ENCODE peak calls at places on chromosomes 4 and X, in seven cellular contexts. Z is fibroblast of mammary gland; J is HT1080; B is effector CD4-positive, alpha-beta T cell; D is sigmoid colon; U is OCI-LY7; Q is NCI-H524. E is an unnamed sample.
A peak's percentile ranks its signal among the peaks of the same experiment; 100 is the strongest.

GRCh38 chrX:121154858-121155404 is 107.5 kb downstream of the GLUD2 start:
- DNase-seq in Z (no peak), J (no peak), B (no peak), D (no peak), U (no peak), Q (no peak), E (no peak)

GRCh38 chr4:184453402-184454160 is 20.8 kb downstream of the IRF2 start:
- DNase-seq in Z (peak; percentile 85), J (peak; percentile 82), B (peak; percentile 23), D (no peak), U (peak; percentile 74), Q (peak; percentile 14), E (peak; percentile 45)

GRCh38 chr4:18844726-18845125 is 823.2 kb upstream of the LCORL start:
- DNase-seq in Z (peak; percentile 53), J (peak; percentile 8), B (no peak), D (no peak), U (no peak), Q (no peak), E (no peak)

GRCh38 chrX:7093305-7093704 is 54.2 kb upstream of the STS start:
- DNase-seq in Z (no peak), J (no peak), B (no peak), D (no peak), U (no peak), Q (no peak), E (no peak)

GRCh38 chr4:72449705-72450104 is 119.3 kb downstream of the ADAMTS3 start:
- DNase-seq in Z (peak; percentile 43), J (peak; percentile 67), B (no peak), D (no peak), U (no peak), Q (no peak), E (no peak)

GRCh38 chr4:120440730-120441129 is 374.1 kb upstream of the MAD2L1 start:
- DNase-seq in Z (no peak), J (no peak), B (no peak), D (no peak), U (no peak), Q (no peak), E (no peak)

GRCh38 chrX:107571296-107571998 is 56.9 kb upstream of the PRPS1 start:
- DNase-seq in Z (peak; percentile 94), J (peak; percentile 91), B (no peak), D (no peak), U (no peak), Q (no peak), E (peak; percentile 84)

GRCh38 chrX:130861462-130861861 is 41.5 kb downstream of the ENOX2 start:
- DNase-seq in Z (no peak), J (no peak), B (no peak), D (no peak), U (no peak), Q (no peak), E (no peak)

GRCh38 chrX:39795591-39795990 is 302.2 kb downstream of the BCOR start:
- DNase-seq in Z (no peak), J (no peak), B (no peak), D (no peak), U (no peak), Q (peak; percentile 85), E (no peak)

GRCh38 chr4:84573738-84574720 is 8.9 kb upstream of the CDS1 start:
- DNase-seq in Z (peak; percentile 21), J (peak; percentile 83), B (no peak), D (no peak), U (no peak), Q (no peak), E (no peak)

GRCh38 chr4:25863906-25864418 is 1.2 kb upstream of the SEL1L3 start:
- DNase-seq in Z (no peak), J (no peak), B (no peak), D (no peak), U (peak; percentile 41), Q (no peak), E (no peak)

GRCh38 chr4:135508006-135508714 is 1306.6 kb upstream of the PABPC4L start:
- DNase-seq in Z (peak; percentile 79), J (peak; percentile 92), B (no peak), D (no peak), U (no peak), Q (no peak), E (peak; percentile 78)

GRCh38 chr4:155690044-155690837 is 23.6 kb downstream of the GUCY1A1 start:
- DNase-seq in Z (no peak), J (no peak), B (no peak), D (no peak), U (no peak), Q (no peak), E (no peak)

GRCh38 chr4:25299476-25300203 is 12.9 kb upstream of the ZCCHC4 start:
- DNase-seq in Z (no peak), J (no peak), B (no peak), D (no peak), U (no peak), Q (no peak), E (peak; percentile 47)

GRCh38 chrX:3939967-3940610 is 226.6 kb upstream of the PRKX start:
- DNase-seq in Z (peak; percentile 24), J (no peak), B (no peak), D (no peak), U (peak; percentile 21), Q (peak; percentile 36), E (peak; percentile 3)

GRCh38 chr4:126718161-126718560 is 914.6 kb upstream of the INTU start:
- DNase-seq in Z (peak; percentile 34), J (no peak), B (no peak), D (no peak), U (no peak), Q (no peak), E (peak; percentile 38)

GRCh38 chrX:320126-320783 is 1.7 kb upstream of the GTPBP6 start:
- DNase-seq in Z (peak; percentile 18), J (no peak), B (no peak), D (peak; percentile 76), U (no peak), Q (no peak), E (no peak)

GRCh38 chrX:133302775-133303445 is 84.8 kb upstream of the TFDP3 start:
- DNase-seq in Z (no peak), J (no peak), B (no peak), D (no peak), U (no peak), Q (no peak), E (no peak)

GRCh38 chr4:150070464-150071170 is 7.6 kb upstream of the DCLK2 start:
- DNase-seq in Z (peak; percentile 82), J (no peak), B (no peak), D (no peak), U (no peak), Q (no peak), E (no peak)

GRCh38 chr4:16764622-16765021 is 133.8 kb downstream of the LDB2 start:
- DNase-seq in Z (peak; percentile 25), J (no peak), B (no peak), D (no peak), U (no peak), Q (peak; percentile 7), E (no peak)

GRCh38 chrX:65253817-65254216 is 277.6 kb upstream of the ZC4H2 start:
- DNase-seq in Z (no peak), J (no peak), B (no peak), D (no peak), U (no peak), Q (no peak), E (no peak)

GRCh38 chrX:107718156-107718621 is 57.4 kb downstream of the TSC22D3 start:
- DNase-seq in Z (peak; percentile 88), J (peak; percentile 69), B (peak; percentile 66), D (peak; percentile 94), U (peak; percentile 76), Q (peak; percentile 73), E (peak; percentile 57)

GRCh38 chr4:37383579-37384229 is 139.2 kb downstream of the NWD2 start:
- DNase-seq in Z (peak; percentile 30), J (peak; percentile 25), B (no peak), D (no peak), U (peak; percentile 54), Q (peak; percentile 59), E (peak; percentile 34)

GRCh38 chrX:48531359-48531954 is 8.1 kb upstream of the TBC1D25 start:
- DNase-seq in Z (peak; percentile 91), J (peak; percentile 75), B (no peak), D (peak; percentile 34), U (no peak), Q (no peak), E (peak; percentile 57)

GRCh38 chr4:5371415-5372190 is 320.3 kb downstream of the STK32B start:
- DNase-seq in Z (no peak), J (no peak), B (no peak), D (no peak), U (no peak), Q (peak; percentile 21), E (no peak)

GRCh38 chr4:184306949-184307348 is 89.3 kb upstream of the ENPP6 start:
- DNase-seq in Z (peak; percentile 26), J (peak; percentile 69), B (no peak), D (no peak), U (no peak), Q (no peak), E (no peak)

GRCh38 chr4:185383451-185383850 is 12.3 kb downstream of the LRP2BP start:
- DNase-seq in Z (no peak), J (no peak), B (no peak), D (no peak), U (no peak), Q (no peak), E (peak; percentile 30)

GRCh38 chr4:146389561-146389960 is 132.2 kb downstream of the SLC10A7 start:
- DNase-seq in Z (no peak), J (no peak), B (no peak), D (no peak), U (no peak), Q (no peak), E (no peak)

GRCh38 chr4:173169428-173170209 is 1.0 kb downstream of the GALNT7 start:
- DNase-seq in Z (peak; percentile 40), J (peak; percentile 48), B (peak; percentile 49), D (peak; percentile 80), U (peak; percentile 87), Q (peak; percentile 36), E (peak; percentile 60)

GRCh38 chr4:8515316-8516060 is 64.7 kb upstream of the GPR78 start:
- DNase-seq in Z (no peak), J (peak; percentile 71), B (no peak), D (peak; percentile 12), U (no peak), Q (peak; percentile 55), E (no peak)

GRCh38 chr4:164924670-164925238 is 47.8 kb downstream of the APELA start:
- DNase-seq in Z (no peak), J (no peak), B (no peak), D (no peak), U (no peak), Q (no peak), E (no peak)